ENCODE peak calls at places on chromosomes 16 and 17, in eight cellular contexts. One of them, this sample, is unnamed.
A peak's percentile ranks its signal among the peaks of the same experiment; 100 is the strongest.

GRCh38 chr17:4072487-4073157 is 70.2 kb downstream of the ZZEF1 start:
- DNase-seq in endothelial cell of umbilical vein: peak; percentile 70
- DNase-seq in HepG2: no peak
- DNase-seq in HCT116: no peak
- DNase-seq in SK-N-SH: no peak
- DNase-seq in GM12878: no peak
- DNase-seq in K562: no peak
- DNase-seq in H1: no peak
- DNase-seq in this sample: no peak

GRCh38 chr17:76078859-76079576 is at the start of gene ZACN:
- DNase-seq in endothelial cell of umbilical vein: no peak
- DNase-seq in HepG2: no peak
- DNase-seq in HCT116: no peak
- DNase-seq in SK-N-SH: peak; percentile 53
- DNase-seq in GM12878: no peak
- DNase-seq in K562: no peak
- DNase-seq in H1: no peak
- DNase-seq in this sample: no peak

GRCh38 chr17:8820311-8821010 is 21.3 kb upstream of the MFSD6L start:
- DNase-seq in endothelial cell of umbilical vein: no peak
- DNase-seq in HepG2: no peak
- DNase-seq in HCT116: no peak
- DNase-seq in SK-N-SH: no peak
- DNase-seq in GM12878: no peak
- DNase-seq in K562: no peak
- DNase-seq in H1: peak; percentile 29
- DNase-seq in this sample: no peak

GRCh38 chr17:57084361-57084801 is 665 bp upstream of the AKAP1 start:
- DNase-seq in endothelial cell of umbilical vein: no peak
- DNase-seq in HepG2: no peak
- DNase-seq in HCT116: no peak
- DNase-seq in SK-N-SH: no peak
- DNase-seq in GM12878: no peak
- DNase-seq in K562: no peak
- DNase-seq in H1: no peak
- DNase-seq in this sample: peak; percentile 16

GRCh38 chr17:67995568-67996191 is 589 bp downstream of the C17orf58 start:
- DNase-seq in endothelial cell of umbilical vein: no peak
- DNase-seq in HepG2: no peak
- DNase-seq in HCT116: no peak
- DNase-seq in SK-N-SH: peak; percentile 81
- DNase-seq in GM12878: no peak
- DNase-seq in K562: no peak
- DNase-seq in H1: peak; percentile 66
- DNase-seq in this sample: no peak

GRCh38 chr17:74373838-74374606 is 6.7 kb downstream of the GPR142 start:
- DNase-seq in endothelial cell of umbilical vein: no peak
- DNase-seq in HepG2: peak; percentile 95
- DNase-seq in HCT116: no peak
- DNase-seq in SK-N-SH: no peak
- DNase-seq in GM12878: no peak
- DNase-seq in K562: no peak
- DNase-seq in H1: no peak
- DNase-seq in this sample: no peak

GRCh38 chr17:19254651-19255050 is 17.5 kb downstream of the EPN2 start:
- DNase-seq in endothelial cell of umbilical vein: peak; percentile 66
- DNase-seq in HepG2: no peak
- DNase-seq in HCT116: no peak
- DNase-seq in SK-N-SH: no peak
- DNase-seq in GM12878: no peak
- DNase-seq in K562: no peak
- DNase-seq in H1: no peak
- DNase-seq in this sample: no peak

GRCh38 chr17:38730526-38731379 is 612 bp downstream of the CISD3 start:
- DNase-seq in endothelial cell of umbilical vein: peak; percentile 53
- DNase-seq in HepG2: peak; percentile 90
- DNase-seq in HCT116: no peak
- DNase-seq in SK-N-SH: peak; percentile 80
- DNase-seq in GM12878: no peak
- DNase-seq in K562: no peak
- DNase-seq in H1: peak; percentile 77
- DNase-seq in this sample: no peak

GRCh38 chr16:15757075-15757386 is 99.8 kb downstream of the MYH11 start:
- DNase-seq in endothelial cell of umbilical vein: no peak
- DNase-seq in HepG2: no peak
- DNase-seq in HCT116: no peak
- DNase-seq in SK-N-SH: no peak
- DNase-seq in GM12878: no peak
- DNase-seq in K562: no peak
- DNase-seq in H1: no peak
- DNase-seq in this sample: no peak

GRCh38 chr16:50467943-50468748 is 80.0 kb upstream of the NKD1 start:
- DNase-seq in endothelial cell of umbilical vein: no peak
- DNase-seq in HepG2: peak; percentile 97
- DNase-seq in HCT116: no peak
- DNase-seq in SK-N-SH: peak; percentile 94
- DNase-seq in GM12878: no peak
- DNase-seq in K562: peak; percentile 83
- DNase-seq in H1: peak; percentile 74
- DNase-seq in this sample: no peak

GRCh38 chr17:66775262-66775661 is 59.7 kb upstream of the CACNG5 start:
- DNase-seq in endothelial cell of umbilical vein: no peak
- DNase-seq in HepG2: no peak
- DNase-seq in HCT116: no peak
- DNase-seq in SK-N-SH: peak; percentile 57
- DNase-seq in GM12878: no peak
- DNase-seq in K562: no peak
- DNase-seq in H1: no peak
- DNase-seq in this sample: no peak

DNA sequence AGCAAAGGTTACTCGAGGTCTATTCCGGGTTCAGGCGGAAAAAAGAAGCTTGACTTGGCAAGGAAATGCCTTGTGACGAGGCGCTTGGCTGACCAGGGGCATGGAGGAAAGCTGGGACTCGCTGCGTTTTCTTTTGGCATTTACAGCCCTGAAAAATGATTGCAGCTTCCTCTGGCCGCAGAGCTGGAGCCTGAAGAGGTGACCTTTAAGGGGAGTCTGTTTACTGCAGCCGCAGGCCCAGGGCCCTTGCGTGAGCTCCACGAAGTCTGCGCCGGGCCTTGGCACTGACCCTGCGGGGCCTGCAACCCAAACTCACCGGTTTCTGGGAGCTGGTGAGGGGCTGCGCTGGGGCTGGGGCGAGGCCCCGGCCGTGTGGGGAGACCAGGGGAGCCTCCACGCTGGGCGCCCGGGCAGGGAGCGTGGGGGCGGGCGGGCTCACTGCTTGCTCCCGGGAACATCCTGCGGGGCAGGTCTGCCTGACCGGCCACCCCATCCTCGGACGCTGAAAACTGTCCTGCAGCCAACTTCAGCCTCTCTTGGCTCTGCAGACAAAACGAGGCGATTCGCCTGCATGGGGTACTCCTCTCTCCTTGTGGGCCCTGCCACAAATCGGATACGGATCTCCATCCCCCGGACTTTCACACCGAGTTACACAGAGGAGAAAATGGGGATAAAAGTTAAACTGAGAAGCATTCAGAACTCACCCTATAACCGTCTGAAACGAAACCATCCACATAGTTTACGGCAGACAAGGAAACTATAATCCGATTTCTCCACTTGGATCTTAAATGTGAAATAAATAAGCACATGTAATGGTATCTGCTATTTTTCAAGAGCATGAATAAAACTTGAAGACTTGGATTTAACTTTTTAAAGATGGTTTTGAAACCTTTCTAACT is 206.3 kb upstream of the FOXF1 start:
- DNase-seq in endothelial cell of umbilical vein: no peak
- DNase-seq in HepG2: no peak
- DNase-seq in HCT116: no peak
- DNase-seq in SK-N-SH: no peak
- DNase-seq in GM12878: no peak
- DNase-seq in K562: no peak
- DNase-seq in H1: no peak
- DNase-seq in this sample: no peak
- TF ChIP-seq POLR2AphosphoS5 in endothelial cell of umbilical vein: no peak
- TF ChIP-seq POLR2AphosphoS5 in HepG2: no peak
- TF ChIP-seq POLR2AphosphoS5 in HCT116: no peak
- TF ChIP-seq POLR2AphosphoS5 in SK-N-SH: no peak
- TF ChIP-seq POLR2AphosphoS5 in GM12878: no peak
- TF ChIP-seq POLR2AphosphoS5 in K562: no peak
- TF ChIP-seq POLR2AphosphoS5 in H1: no peak
- TF ChIP-seq POLR2AphosphoS5 in this sample: no peak

GRCh38 chr16:87096746-87097145 is 220.4 kb downstream of the C16orf95 start:
- DNase-seq in endothelial cell of umbilical vein: no peak
- DNase-seq in HepG2: no peak
- DNase-seq in HCT116: no peak
- DNase-seq in SK-N-SH: no peak
- DNase-seq in GM12878: no peak
- DNase-seq in K562: no peak
- DNase-seq in H1: no peak
- DNase-seq in this sample: no peak

GRCh38 chr16:87099001-87099740 is 218.0 kb downstream of the C16orf95 start:
- DNase-seq in endothelial cell of umbilical vein: no peak
- DNase-seq in HepG2: no peak
- DNase-seq in HCT116: no peak
- DNase-seq in SK-N-SH: no peak
- DNase-seq in GM12878: no peak
- DNase-seq in K562: no peak
- DNase-seq in H1: no peak
- DNase-seq in this sample: no peak

GRCh38 chr16:87098361-87098760 is 218.8 kb downstream of the C16orf95 start:
- DNase-seq in endothelial cell of umbilical vein: no peak
- DNase-seq in HepG2: no peak
- DNase-seq in HCT116: no peak
- DNase-seq in SK-N-SH: no peak
- DNase-seq in GM12878: no peak
- DNase-seq in K562: no peak
- DNase-seq in H1: no peak
- DNase-seq in this sample: no peak

GRCh38 chr16:87100306-87101058 is 216.7 kb downstream of the C16orf95 start:
- DNase-seq in endothelial cell of umbilical vein: no peak
- DNase-seq in HepG2: no peak
- DNase-seq in HCT116: no peak
- DNase-seq in SK-N-SH: no peak
- DNase-seq in GM12878: no peak
- DNase-seq in K562: no peak
- DNase-seq in H1: no peak
- DNase-seq in this sample: no peak

GRCh38 chr16:87101903-87102302 is 215.3 kb downstream of the C16orf95 start:
- DNase-seq in endothelial cell of umbilical vein: no peak
- DNase-seq in HepG2: no peak
- DNase-seq in HCT116: no peak
- DNase-seq in SK-N-SH: no peak
- DNase-seq in GM12878: no peak
- DNase-seq in K562: no peak
- DNase-seq in H1: no peak
- DNase-seq in this sample: no peak
- H3K4me3 ChIP-seq in endothelial cell of umbilical vein: no peak overlapping the region
- H3K4me3 ChIP-seq in HepG2: no peak overlapping the region
- H3K4me3 ChIP-seq in HCT116: no peak overlapping the region
- H3K4me3 ChIP-seq in SK-N-SH: no peak overlapping the region
- H3K4me3 ChIP-seq in GM12878: no peak overlapping the region
- H3K4me3 ChIP-seq in K562: no peak overlapping the region
- H3K4me3 ChIP-seq in H1: no peak overlapping the region
- H3K4me3 ChIP-seq in this sample: no peak overlapping the region

GRCh38 chr17:36602924-36603384 is 1.6 kb downstream of the MRM1 start:
- DNase-seq in endothelial cell of umbilical vein: peak; percentile 69
- DNase-seq in HepG2: peak; percentile 67
- DNase-seq in HCT116: peak; percentile 58
- DNase-seq in SK-N-SH: peak; percentile 88
- DNase-seq in GM12878: peak; percentile 54
- DNase-seq in K562: peak; percentile 71
- DNase-seq in H1: peak; percentile 79
- DNase-seq in this sample: peak; percentile 47
- H3K9ac ChIP-seq in endothelial cell of umbilical vein: no peak overlapping the region
- H3K9ac ChIP-seq in HepG2: peak overlapping the region; percentile 90
- H3K9ac ChIP-seq in HCT116: peak overlapping the region; percentile 99
- H3K9ac ChIP-seq in SK-N-SH: peak overlapping the region; percentile 84
- H3K9ac ChIP-seq in GM12878: peak overlapping the region; percentile 81
- H3K9ac ChIP-seq in K562: peak overlapping the region; percentile 91
- H3K9ac ChIP-seq in H1: no peak overlapping the region
- H3K9ac ChIP-seq in this sample: peak overlapping the region; percentile 93

GRCh38 chr16:3022208-3022696 is 1.5 kb downstream of the HCFC1R1 start:
- DNase-seq in endothelial cell of umbilical vein: peak; percentile 93
- DNase-seq in HepG2: peak; percentile 76
- DNase-seq in HCT116: peak; percentile 82
- DNase-seq in SK-N-SH: no peak
- DNase-seq in GM12878: no peak
- DNase-seq in K562: peak; percentile 52
- DNase-seq in H1: peak; percentile 79
- DNase-seq in this sample: no peak

GRCh38 chr16:3023415-3023668 is 400 bp downstream of the HCFC1R1 start:
- DNase-seq in endothelial cell of umbilical vein: no peak
- DNase-seq in HepG2: no peak
- DNase-seq in HCT116: peak; percentile 73
- DNase-seq in SK-N-SH: no peak
- DNase-seq in GM12878: no peak
- DNase-seq in K562: no peak
- DNase-seq in H1: no peak
- DNase-seq in this sample: no peak

GRCh38 chr16:3022697-3023414 is 886 bp downstream of the HCFC1R1 start:
- DNase-seq in endothelial cell of umbilical vein: peak; percentile 16
- DNase-seq in HepG2: no peak
- DNase-seq in HCT116: no peak
- DNase-seq in SK-N-SH: no peak
- DNase-seq in GM12878: no peak
- DNase-seq in K562: no peak
- DNase-seq in H1: peak; percentile 53
- DNase-seq in this sample: no peak

GRCh38 chr16:3025032-3026002 is 1.5 kb downstream of the THOC6 start:
- DNase-seq in endothelial cell of umbilical vein: no peak
- DNase-seq in HepG2: no peak
- DNase-seq in HCT116: no peak
- DNase-seq in SK-N-SH: no peak
- DNase-seq in GM12878: no peak
- DNase-seq in K562: no peak
- DNase-seq in H1: no peak
- DNase-seq in this sample: no peak

DNA sequence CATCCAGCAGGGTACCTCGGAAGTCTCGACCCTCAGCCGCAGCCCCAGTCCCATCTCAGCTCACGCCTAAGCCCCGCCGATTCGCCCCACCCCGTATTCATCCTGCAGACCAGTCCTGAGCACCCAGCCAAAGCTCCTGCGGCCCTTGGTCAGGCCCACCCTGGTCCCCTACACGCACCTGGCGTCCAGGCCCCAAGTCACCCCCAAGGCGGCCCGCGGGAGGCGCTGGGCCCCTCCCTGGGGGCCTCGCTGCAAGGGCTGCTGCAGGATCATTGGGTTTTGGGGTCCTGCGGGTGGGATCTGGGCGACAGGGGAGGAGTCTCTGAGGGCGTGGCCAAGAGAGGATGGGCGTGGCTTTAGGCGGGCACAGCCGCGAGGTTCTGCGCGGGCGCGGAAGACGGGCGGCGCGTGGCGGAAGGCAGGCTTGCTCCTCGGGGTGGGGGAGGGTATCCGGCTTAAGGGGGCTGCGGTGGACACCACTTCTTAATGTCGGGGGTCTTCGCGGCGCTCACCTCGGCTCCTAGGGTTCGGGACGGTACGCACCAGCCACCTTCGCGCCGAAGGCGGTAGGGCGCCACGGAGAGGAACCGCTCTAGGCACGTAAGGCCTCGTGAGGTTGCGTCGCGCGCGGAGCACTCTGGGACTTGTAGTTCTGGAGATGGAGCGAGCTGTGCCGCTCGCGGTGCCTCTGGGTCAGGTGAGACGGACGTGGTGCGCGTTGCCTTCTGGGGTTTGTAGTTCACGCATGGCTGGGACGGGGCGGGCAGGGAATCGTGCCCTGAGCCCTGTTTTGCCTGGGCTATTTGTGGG is at the start of the genes HCFC1R1 and THOC6:
- DNase-seq in endothelial cell of umbilical vein: peak; percentile 98
- DNase-seq in HepG2: peak; percentile 96
- DNase-seq in HCT116: peak; percentile 98
- DNase-seq in SK-N-SH: peak; percentile 92
- DNase-seq in GM12878: peak; percentile 94
- DNase-seq in K562: peak; percentile 70
- DNase-seq in H1: peak; percentile 98
- DNase-seq in this sample: peak; percentile 96
- TF ChIP-seq POLR2AphosphoS5 in endothelial cell of umbilical vein: peak; percentile 97
- TF ChIP-seq POLR2AphosphoS5 in HepG2: peak; percentile 79
- TF ChIP-seq POLR2AphosphoS5 in HCT116: peak; percentile 80
- TF ChIP-seq POLR2AphosphoS5 in SK-N-SH: peak; percentile 91
- TF ChIP-seq POLR2AphosphoS5 in GM12878: peak; percentile 90
- TF ChIP-seq POLR2AphosphoS5 in K562: peak; percentile 85
- TF ChIP-seq POLR2AphosphoS5 in H1: peak; percentile 98
- TF ChIP-seq POLR2AphosphoS5 in this sample: peak; percentile 93